ENCODE peak calls at places on chromosomes 6 and 20, in five cellular contexts. M is SW 1271, P is GM23338, I is cardiac muscle cell, Q is AG09319. K is an unnamed sample.

GRCh38 chr20:51013577-51014330 is 9.2 kb downstream of the KCNG1 start:
- DNase-seq in Q (no peak), I (no peak), P (no peak), M (no peak), K (no peak)

GRCh38 chr6:2127484-2127911 is 117.9 kb downstream of the GMDS start:
- DNase-seq in I (no peak), Q (no peak), P (no peak), M (no peak), K (no peak)

GRCh38 chr20:46004813-46005505 is 3.7 kb upstream of the MMP9 start:
- DNase-seq in Q (no peak), I (no peak), M (no peak), P (peak; percentile 89), K (no peak)

GRCh38 chr20:62212309-62212708 is 7.8 kb downstream of the HRH3 start:
- DNase-seq in I (no peak), M (no peak), Q (no peak), P (no peak), K (no peak)

GRCh38 chr6:41073968-41074691 is 1.4 kb downstream of the NFYA start:
- DNase-seq in M (peak; percentile 28), P (peak; percentile 24), I (peak; percentile 48), Q (no peak), K (no peak)

GRCh38 chr20:10109621-10110020 is 74.8 kb downstream of the ANKEF1 start:
- DNase-seq in Q (no peak), M (no peak), P (no peak), I (no peak), K (no peak)

GRCh38 chr20:63325021-63325471 is 32.1 kb downstream of the COL20A1 start:
- DNase-seq in M (no peak), Q (no peak), I (no peak), P (no peak), K (no peak)

GRCh38 chr6:166318227-166318626 is 10.0 kb upstream of the PRR18 start:
- DNase-seq in I (no peak), P (no peak), Q (no peak), M (no peak), K (no peak)

GRCh38 chr6:34239240-34239825 is 2.7 kb downstream of the HMGA1 start:
- DNase-seq in M (no peak), Q (no peak), P (no peak), I (no peak), K (peak; percentile 50)

GRCh38 chr20:44109951-44110361 is 77.0 kb downstream of the JPH2 start:
- DNase-seq in Q (no peak), M (no peak), P (peak; percentile 75), I (no peak), K (no peak)

GRCh38 chr6:135002229-135002844 is 52.3 kb downstream of the HBS1L start:
- DNase-seq in M (peak; percentile 32), P (peak; percentile 40), I (peak; percentile 23), Q (no peak), K (peak; percentile 30)

GRCh38 chr6:56292505-56293181 is 45.3 kb upstream of the COL21A1 start:
- DNase-seq in M (peak; percentile 50), P (peak; percentile 77), I (peak; percentile 76), Q (peak; percentile 36), K (peak; percentile 64)

GRCh38 chr20:29878281-29878741 is 1379.2 kb upstream of the DEFB115 start:
- DNase-seq in I (no peak), P (peak; percentile 24), Q (no peak), M (peak; percentile 53), K (peak; percentile 30)

GRCh38 chr20:53736757-53737403 is 143.2 kb upstream of the ZNF217 start:
- DNase-seq in I (no peak), Q (no peak), M (no peak), P (peak; percentile 80), K (peak; percentile 59)